ENCODE peak calls at places on chromosome 16, in nine cellular contexts. One of them, this sample, is unnamed.

GRCh38 chr16:22736791-22737190 is 77.2 kb upstream of the HS3ST2 start:
- DNase-seq in EL: no peak
- DNase-seq in esophagus muscularis mucosa: no peak
- DNase-seq in activated CD4-positive, CD25-positive, alpha-beta regulatory T cell: no peak
- DNase-seq in HuH-7: no peak
- DNase-seq in progenitor cell of endocrine pancreas: no peak
- DNase-seq in stimulated activated CD8-positive, alpha-beta memory T cell treated with anti-CD3 and anti-CD28 coated beads, Interleukin-4, amount 100 ng/mL, for 1 hour: no peak
- DNase-seq in activated CD4-positive, alpha-beta T cell treated with anti-CD3 and anti-CD28 coated beads, Interleukin-2, amount 10 ng/mL, durations not matched to agents 7 days and 5 days: no peak
- DNase-seq in prostate gland: no peak
- DNase-seq in this sample: no peak

GRCh38 chr16:88995746-88996535 is 18.9 kb upstream of the CBFA2T3 start:
- DNase-seq in progenitor cell of endocrine pancreas: no peak
- DNase-seq in stimulated activated CD8-positive, alpha-beta memory T cell treated with anti-CD3 and anti-CD28 coated beads, Interleukin-4, amount 100 ng/mL, for 1 hour: no peak
- DNase-seq in activated CD4-positive, CD25-positive, alpha-beta regulatory T cell: no peak
- DNase-seq in prostate gland: no peak
- DNase-seq in HuH-7: no peak
- DNase-seq in activated CD4-positive, alpha-beta T cell treated with anti-CD3 and anti-CD28 coated beads, Interleukin-2, amount 10 ng/mL, durations not matched to agents 7 days and 5 days: no peak
- DNase-seq in esophagus muscularis mucosa: no peak
- DNase-seq in EL: no peak
- DNase-seq in this sample: no peak

GRCh38 chr16:61195006-61195405 is 841.2 kb downstream of the CDH8 start:
- DNase-seq in EL: no peak
- DNase-seq in stimulated activated CD8-positive, alpha-beta memory T cell treated with anti-CD3 and anti-CD28 coated beads, Interleukin-4, amount 100 ng/mL, for 1 hour: no peak
- DNase-seq in HuH-7: no peak
- DNase-seq in activated CD4-positive, CD25-positive, alpha-beta regulatory T cell: no peak
- DNase-seq in prostate gland: no peak
- DNase-seq in esophagus muscularis mucosa: no peak
- DNase-seq in progenitor cell of endocrine pancreas: no peak
- DNase-seq in activated CD4-positive, alpha-beta T cell treated with anti-CD3 and anti-CD28 coated beads, Interleukin-2, amount 10 ng/mL, durations not matched to agents 7 days and 5 days: no peak
- DNase-seq in this sample: no peak

GRCh38 chr16:102060-102855 is 24.2 kb downstream of the MPG start:
- DNase-seq in prostate gland: no peak
- DNase-seq in activated CD4-positive, alpha-beta T cell treated with anti-CD3 and anti-CD28 coated beads, Interleukin-2, amount 10 ng/mL, durations not matched to agents 7 days and 5 days: no peak
- DNase-seq in activated CD4-positive, CD25-positive, alpha-beta regulatory T cell: no peak
- DNase-seq in EL: no peak
- DNase-seq in stimulated activated CD8-positive, alpha-beta memory T cell treated with anti-CD3 and anti-CD28 coated beads, Interleukin-4, amount 100 ng/mL, for 1 hour: no peak
- DNase-seq in progenitor cell of endocrine pancreas: no peak
- DNase-seq in HuH-7: no peak
- DNase-seq in esophagus muscularis mucosa: no peak
- DNase-seq in this sample: no peak

GRCh38 chr16:65744401-65744800 is 622.1 kb upstream of the CDH5 start:
- DNase-seq in prostate gland: no peak
- DNase-seq in HuH-7: no peak
- DNase-seq in stimulated activated CD8-positive, alpha-beta memory T cell treated with anti-CD3 and anti-CD28 coated beads, Interleukin-4, amount 100 ng/mL, for 1 hour: no peak
- DNase-seq in activated CD4-positive, alpha-beta T cell treated with anti-CD3 and anti-CD28 coated beads, Interleukin-2, amount 10 ng/mL, durations not matched to agents 7 days and 5 days: no peak
- DNase-seq in progenitor cell of endocrine pancreas: no peak
- DNase-seq in activated CD4-positive, CD25-positive, alpha-beta regulatory T cell: no peak
- DNase-seq in esophagus muscularis mucosa: no peak
- DNase-seq in EL: no peak
- DNase-seq in this sample: no peak

GRCh38 chr16:13909872-13910303 is 10.1 kb upstream of the ERCC4 start:
- DNase-seq in stimulated activated CD8-positive, alpha-beta memory T cell treated with anti-CD3 and anti-CD28 coated beads, Interleukin-4, amount 100 ng/mL, for 1 hour: no peak
- DNase-seq in progenitor cell of endocrine pancreas: no peak
- DNase-seq in esophagus muscularis mucosa: no peak
- DNase-seq in HuH-7: peak
- DNase-seq in activated CD4-positive, CD25-positive, alpha-beta regulatory T cell: no peak
- DNase-seq in prostate gland: peak
- DNase-seq in activated CD4-positive, alpha-beta T cell treated with anti-CD3 and anti-CD28 coated beads, Interleukin-2, amount 10 ng/mL, durations not matched to agents 7 days and 5 days: no peak
- DNase-seq in EL: peak
- DNase-seq in this sample: no peak

GRCh38 chr16:66484453-66485213 is 57.5 kb downstream of the BEAN1 start:
- DNase-seq in activated CD4-positive, alpha-beta T cell treated with anti-CD3 and anti-CD28 coated beads, Interleukin-2, amount 10 ng/mL, durations not matched to agents 7 days and 5 days: no peak
- DNase-seq in EL: no peak
- DNase-seq in stimulated activated CD8-positive, alpha-beta memory T cell treated with anti-CD3 and anti-CD28 coated beads, Interleukin-4, amount 100 ng/mL, for 1 hour: no peak
- DNase-seq in HuH-7: no peak
- DNase-seq in esophagus muscularis mucosa: no peak
- DNase-seq in activated CD4-positive, CD25-positive, alpha-beta regulatory T cell: no peak
- DNase-seq in prostate gland: no peak
- DNase-seq in progenitor cell of endocrine pancreas: no peak
- DNase-seq in this sample: no peak

GRCh38 chr16:20939599-20939998 is 39.0 kb downstream of the LYRM1 start:
- DNase-seq in esophagus muscularis mucosa: no peak
- DNase-seq in activated CD4-positive, CD25-positive, alpha-beta regulatory T cell: no peak
- DNase-seq in EL: no peak
- DNase-seq in progenitor cell of endocrine pancreas: no peak
- DNase-seq in activated CD4-positive, alpha-beta T cell treated with anti-CD3 and anti-CD28 coated beads, Interleukin-2, amount 10 ng/mL, durations not matched to agents 7 days and 5 days: no peak
- DNase-seq in prostate gland: no peak
- DNase-seq in HuH-7: no peak
- DNase-seq in stimulated activated CD8-positive, alpha-beta memory T cell treated with anti-CD3 and anti-CD28 coated beads, Interleukin-4, amount 100 ng/mL, for 1 hour: no peak
- DNase-seq in this sample: no peak

GRCh38 chr16:60642956-60643355 is 1393.3 kb downstream of the CDH8 start:
- DNase-seq in activated CD4-positive, alpha-beta T cell treated with anti-CD3 and anti-CD28 coated beads, Interleukin-2, amount 10 ng/mL, durations not matched to agents 7 days and 5 days: no peak
- DNase-seq in stimulated activated CD8-positive, alpha-beta memory T cell treated with anti-CD3 and anti-CD28 coated beads, Interleukin-4, amount 100 ng/mL, for 1 hour: no peak
- DNase-seq in activated CD4-positive, CD25-positive, alpha-beta regulatory T cell: no peak
- DNase-seq in progenitor cell of endocrine pancreas: no peak
- DNase-seq in esophagus muscularis mucosa: no peak
- DNase-seq in HuH-7: no peak
- DNase-seq in EL: no peak
- DNase-seq in prostate gland: no peak
- DNase-seq in this sample: no peak

GRCh38 chr16:11781773-11782172 is 15.3 kb downstream of the ZC3H7A start:
- DNase-seq in esophagus muscularis mucosa: no peak
- DNase-seq in EL: no peak
- DNase-seq in activated CD4-positive, alpha-beta T cell treated with anti-CD3 and anti-CD28 coated beads, Interleukin-2, amount 10 ng/mL, durations not matched to agents 7 days and 5 days: no peak
- DNase-seq in HuH-7: no peak
- DNase-seq in activated CD4-positive, CD25-positive, alpha-beta regulatory T cell: no peak
- DNase-seq in progenitor cell of endocrine pancreas: no peak
- DNase-seq in prostate gland: peak
- DNase-seq in stimulated activated CD8-positive, alpha-beta memory T cell treated with anti-CD3 and anti-CD28 coated beads, Interleukin-4, amount 100 ng/mL, for 1 hour: no peak
- DNase-seq in this sample: peak

GRCh38 chr16:29007865-29008593 is 23.2 kb downstream of the LAT start:
- DNase-seq in HuH-7: no peak
- DNase-seq in activated CD4-positive, alpha-beta T cell treated with anti-CD3 and anti-CD28 coated beads, Interleukin-2, amount 10 ng/mL, durations not matched to agents 7 days and 5 days: peak
- DNase-seq in progenitor cell of endocrine pancreas: no peak
- DNase-seq in prostate gland: no peak
- DNase-seq in stimulated activated CD8-positive, alpha-beta memory T cell treated with anti-CD3 and anti-CD28 coated beads, Interleukin-4, amount 100 ng/mL, for 1 hour: no peak
- DNase-seq in esophagus muscularis mucosa: no peak
- DNase-seq in activated CD4-positive, CD25-positive, alpha-beta regulatory T cell: peak
- DNase-seq in EL: peak
- DNase-seq in this sample: no peak

GRCh38 chr16:7101054-7101453 is 231.6 kb upstream of the RBFOX1 start:
- DNase-seq in activated CD4-positive, alpha-beta T cell treated with anti-CD3 and anti-CD28 coated beads, Interleukin-2, amount 10 ng/mL, durations not matched to agents 7 days and 5 days: no peak
- DNase-seq in activated CD4-positive, CD25-positive, alpha-beta regulatory T cell: no peak
- DNase-seq in prostate gland: no peak
- DNase-seq in stimulated activated CD8-positive, alpha-beta memory T cell treated with anti-CD3 and anti-CD28 coated beads, Interleukin-4, amount 100 ng/mL, for 1 hour: no peak
- DNase-seq in EL: no peak
- DNase-seq in esophagus muscularis mucosa: no peak
- DNase-seq in HuH-7: no peak
- DNase-seq in progenitor cell of endocrine pancreas: no peak
- DNase-seq in this sample: no peak

GRCh38 chr16:578870-579405 is 9.2 kb downstream of the PIGQ start:
- DNase-seq in stimulated activated CD8-positive, alpha-beta memory T cell treated with anti-CD3 and anti-CD28 coated beads, Interleukin-4, amount 100 ng/mL, for 1 hour: no peak
- DNase-seq in esophagus muscularis mucosa: no peak
- DNase-seq in activated CD4-positive, alpha-beta T cell treated with anti-CD3 and anti-CD28 coated beads, Interleukin-2, amount 10 ng/mL, durations not matched to agents 7 days and 5 days: peak
- DNase-seq in activated CD4-positive, CD25-positive, alpha-beta regulatory T cell: peak
- DNase-seq in prostate gland: peak
- DNase-seq in progenitor cell of endocrine pancreas: peak
- DNase-seq in HuH-7: peak
- DNase-seq in EL: no peak
- DNase-seq in this sample: no peak

GRCh38 chr16:86459266-86459665 is 51.1 kb upstream of the FOXF1 start:
- DNase-seq in EL: no peak
- DNase-seq in stimulated activated CD8-positive, alpha-beta memory T cell treated with anti-CD3 and anti-CD28 coated beads, Interleukin-4, amount 100 ng/mL, for 1 hour: no peak
- DNase-seq in activated CD4-positive, alpha-beta T cell treated with anti-CD3 and anti-CD28 coated beads, Interleukin-2, amount 10 ng/mL, durations not matched to agents 7 days and 5 days: no peak
- DNase-seq in activated CD4-positive, CD25-positive, alpha-beta regulatory T cell: no peak
- DNase-seq in prostate gland: no peak
- DNase-seq in esophagus muscularis mucosa: no peak
- DNase-seq in progenitor cell of endocrine pancreas: no peak
- DNase-seq in HuH-7: no peak
- DNase-seq in this sample: no peak

GRCh38 chr16:68893710-68894705 is 50.7 kb downstream of the TANGO6 start:
- DNase-seq in activated CD4-positive, CD25-positive, alpha-beta regulatory T cell: no peak
- DNase-seq in activated CD4-positive, alpha-beta T cell treated with anti-CD3 and anti-CD28 coated beads, Interleukin-2, amount 10 ng/mL, durations not matched to agents 7 days and 5 days: no peak
- DNase-seq in EL: no peak
- DNase-seq in stimulated activated CD8-positive, alpha-beta memory T cell treated with anti-CD3 and anti-CD28 coated beads, Interleukin-4, amount 100 ng/mL, for 1 hour: no peak
- DNase-seq in prostate gland: no peak
- DNase-seq in progenitor cell of endocrine pancreas: peak
- DNase-seq in HuH-7: peak
- DNase-seq in esophagus muscularis mucosa: no peak
- DNase-seq in this sample: no peak

GRCh38 chr16:4283939-4284338 is 11.1 kb upstream of the TFAP4 start:
- DNase-seq in stimulated activated CD8-positive, alpha-beta memory T cell treated with anti-CD3 and anti-CD28 coated beads, Interleukin-4, amount 100 ng/mL, for 1 hour: no peak
- DNase-seq in activated CD4-positive, alpha-beta T cell treated with anti-CD3 and anti-CD28 coated beads, Interleukin-2, amount 10 ng/mL, durations not matched to agents 7 days and 5 days: no peak
- DNase-seq in progenitor cell of endocrine pancreas: no peak
- DNase-seq in EL: peak
- DNase-seq in esophagus muscularis mucosa: no peak
- DNase-seq in prostate gland: no peak
- DNase-seq in HuH-7: no peak
- DNase-seq in activated CD4-positive, CD25-positive, alpha-beta regulatory T cell: no peak
- DNase-seq in this sample: no peak

GRCh38 chr16:71383054-71383773 is 24.7 kb downstream of the CALB2 start:
- DNase-seq in activated CD4-positive, CD25-positive, alpha-beta regulatory T cell: no peak
- DNase-seq in activated CD4-positive, alpha-beta T cell treated with anti-CD3 and anti-CD28 coated beads, Interleukin-2, amount 10 ng/mL, durations not matched to agents 7 days and 5 days: peak
- DNase-seq in prostate gland: no peak
- DNase-seq in HuH-7: no peak
- DNase-seq in EL: no peak
- DNase-seq in esophagus muscularis mucosa: no peak
- DNase-seq in progenitor cell of endocrine pancreas: no peak
- DNase-seq in stimulated activated CD8-positive, alpha-beta memory T cell treated with anti-CD3 and anti-CD28 coated beads, Interleukin-4, amount 100 ng/mL, for 1 hour: no peak
- DNase-seq in this sample: no peak